ENCODE peak calls at places on chromosomes 1 and 21, in six cellular contexts. One of them, this sample, is unnamed.

GRCh38 chr1:40860706-40861226 is 1.4 kb downstream of the CITED4 start:
- DNase-seq in PC-3: no peak
- DNase-seq in heart right ventricle: peak; percentile 22
- DNase-seq in CD8-positive, alpha-beta T cell: no peak
- DNase-seq in AG09319: no peak
- DNase-seq in cardiac muscle cell: peak; percentile 35
- DNase-seq in this sample: no peak

GRCh38 chr21:26842976-26843911 is 2.0 kb downstream of the ADAMTS1 start:
- DNase-seq in cardiac muscle cell: peak; percentile 83
- DNase-seq in AG09319: peak; percentile 90
- DNase-seq in PC-3: peak; percentile 96
- DNase-seq in CD8-positive, alpha-beta T cell: peak; percentile 27
- DNase-seq in heart right ventricle: peak; percentile 95
- DNase-seq in this sample: no peak

GRCh38 chr21:41668686-41669532 is 97.9 kb downstream of the RIPK4 start:
- DNase-seq in heart right ventricle: no peak
- DNase-seq in cardiac muscle cell: no peak
- DNase-seq in CD8-positive, alpha-beta T cell: no peak
- DNase-seq in PC-3: no peak
- DNase-seq in AG09319: no peak
- DNase-seq in this sample: no peak

GRCh38 chr1:18901952-18902522 is 318 bp downstream of the ALDH4A1 start:
- DNase-seq in PC-3: peak; percentile 15
- DNase-seq in CD8-positive, alpha-beta T cell: no peak
- DNase-seq in heart right ventricle: no peak
- DNase-seq in AG09319: no peak
- DNase-seq in cardiac muscle cell: peak; percentile 67
- DNase-seq in this sample: no peak

GRCh38 chr1:163145435-163145834 is 57.3 kb downstream of the RGS5 start:
- DNase-seq in PC-3: no peak
- DNase-seq in AG09319: no peak
- DNase-seq in heart right ventricle: no peak
- DNase-seq in cardiac muscle cell: no peak
- DNase-seq in CD8-positive, alpha-beta T cell: no peak
- DNase-seq in this sample: no peak

GRCh38 chr1:41898191-41898713 is 20.5 kb downstream of the HIVEP3 start:
- DNase-seq in PC-3: peak; percentile 54
- DNase-seq in AG09319: no peak
- DNase-seq in cardiac muscle cell: no peak
- DNase-seq in CD8-positive, alpha-beta T cell: peak; percentile 79
- DNase-seq in heart right ventricle: no peak
- DNase-seq in this sample: no peak

GRCh38 chr1:39214998-39215873 is 10.7 kb downstream of the MACF1 start:
- DNase-seq in cardiac muscle cell: peak; percentile 51
- DNase-seq in heart right ventricle: peak; percentile 38
- DNase-seq in AG09319: no peak
- DNase-seq in CD8-positive, alpha-beta T cell: peak; percentile 45
- DNase-seq in PC-3: no peak
- DNase-seq in this sample: peak; percentile 20

GRCh38 chr1:226661271-226661670 is 77.8 kb downstream of the ITPKB start:
- DNase-seq in CD8-positive, alpha-beta T cell: no peak
- DNase-seq in cardiac muscle cell: no peak
- DNase-seq in AG09319: no peak
- DNase-seq in heart right ventricle: no peak
- DNase-seq in PC-3: no peak
- DNase-seq in this sample: no peak

GRCh38 chr1:172219966-172220365 is 200.5 kb upstream of the C1orf105 start:
- DNase-seq in heart right ventricle: no peak
- DNase-seq in AG09319: no peak
- DNase-seq in CD8-positive, alpha-beta T cell: no peak
- DNase-seq in PC-3: no peak
- DNase-seq in cardiac muscle cell: no peak
- DNase-seq in this sample: no peak

GRCh38 chr21:32423320-32423719 is 10.8 kb downstream of the EVA1C start:
- DNase-seq in AG09319: no peak
- DNase-seq in PC-3: peak; percentile 89
- DNase-seq in CD8-positive, alpha-beta T cell: no peak
- DNase-seq in cardiac muscle cell: no peak
- DNase-seq in heart right ventricle: no peak
- DNase-seq in this sample: no peak

GRCh38 chr1:56566040-56566774 is 13.2 kb downstream of the PLPP3 start:
- DNase-seq in heart right ventricle: no peak
- DNase-seq in CD8-positive, alpha-beta T cell: no peak
- DNase-seq in cardiac muscle cell: peak; percentile 39
- DNase-seq in PC-3: no peak
- DNase-seq in AG09319: no peak
- DNase-seq in this sample: no peak

GRCh38 chr1:1068374-1069060 is 5.6 kb downstream of the RNF223 start:
- DNase-seq in cardiac muscle cell: peak; percentile 23
- DNase-seq in PC-3: peak; percentile 93
- DNase-seq in CD8-positive, alpha-beta T cell: peak; percentile 46
- DNase-seq in AG09319: no peak
- DNase-seq in heart right ventricle: no peak
- DNase-seq in this sample: peak; percentile 68

GRCh38 chr1:43763497-43763973 is 56.2 kb downstream of the ST3GAL3 start:
- DNase-seq in heart right ventricle: peak; percentile 80
- DNase-seq in PC-3: peak; percentile 93
- DNase-seq in CD8-positive, alpha-beta T cell: peak; percentile 41
- DNase-seq in AG09319: peak; percentile 88
- DNase-seq in cardiac muscle cell: peak; percentile 87
- DNase-seq in this sample: peak; percentile 18

GRCh38 chr1:11198257-11198656 is 9.1 kb downstream of the ANGPTL7 start:
- DNase-seq in CD8-positive, alpha-beta T cell: no peak
- DNase-seq in PC-3: no peak
- DNase-seq in cardiac muscle cell: no peak
- DNase-seq in AG09319: no peak
- DNase-seq in heart right ventricle: no peak
- DNase-seq in this sample: no peak

GRCh38 chr1:224459051-224459450 is 24.5 kb upstream of the WDR26 start:
- DNase-seq in PC-3: no peak
- DNase-seq in AG09319: no peak
- DNase-seq in cardiac muscle cell: no peak
- DNase-seq in CD8-positive, alpha-beta T cell: no peak
- DNase-seq in heart right ventricle: no peak
- DNase-seq in this sample: no peak

GRCh38 chr1:55833452-55834160 is 618.4 kb upstream of the USP24 start:
- DNase-seq in cardiac muscle cell: no peak
- DNase-seq in PC-3: no peak
- DNase-seq in AG09319: peak; percentile 97
- DNase-seq in heart right ventricle: no peak
- DNase-seq in CD8-positive, alpha-beta T cell: no peak
- DNase-seq in this sample: no peak

GRCh38 chr1:223052931-223053330 is 90.1 kb downstream of the TLR5 start:
- DNase-seq in heart right ventricle: no peak
- DNase-seq in cardiac muscle cell: no peak
- DNase-seq in CD8-positive, alpha-beta T cell: no peak
- DNase-seq in PC-3: peak; percentile 31
- DNase-seq in AG09319: no peak
- DNase-seq in this sample: no peak

GRCh38 chr1:164562947-164563346 is 4.0 kb downstream of the PBX1 start:
- DNase-seq in AG09319: no peak
- DNase-seq in CD8-positive, alpha-beta T cell: no peak
- DNase-seq in PC-3: no peak
- DNase-seq in heart right ventricle: no peak
- DNase-seq in cardiac muscle cell: no peak
- DNase-seq in this sample: no peak

GRCh38 chr1:234782057-234782800 is 172.3 kb upstream of the IRF2BP2 start:
- DNase-seq in heart right ventricle: no peak
- DNase-seq in CD8-positive, alpha-beta T cell: no peak
- DNase-seq in cardiac muscle cell: no peak
- DNase-seq in PC-3: peak; percentile 2
- DNase-seq in AG09319: no peak
- DNase-seq in this sample: no peak

GRCh38 chr1:17212487-17213121 is 7.7 kb downstream of the PADI1 start:
- DNase-seq in AG09319: peak; percentile 29
- DNase-seq in CD8-positive, alpha-beta T cell: peak; percentile 76
- DNase-seq in heart right ventricle: no peak
- DNase-seq in PC-3: no peak
- DNase-seq in cardiac muscle cell: peak; percentile 89
- DNase-seq in this sample: no peak

GRCh38 chr1:163178628-163179027 is 24.1 kb downstream of the RGS5 start:
- DNase-seq in cardiac muscle cell: no peak
- DNase-seq in PC-3: no peak
- DNase-seq in AG09319: no peak
- DNase-seq in heart right ventricle: no peak
- DNase-seq in CD8-positive, alpha-beta T cell: no peak
- DNase-seq in this sample: no peak

GRCh38 chr21:21029159-21029558 is 30.9 kb downstream of the NCAM2 start:
- DNase-seq in heart right ventricle: no peak
- DNase-seq in AG09319: no peak
- DNase-seq in cardiac muscle cell: no peak
- DNase-seq in CD8-positive, alpha-beta T cell: no peak
- DNase-seq in PC-3: peak; percentile 51
- DNase-seq in this sample: no peak

GRCh38 chr1:214636436-214636835 is 33.4 kb downstream of the CENPF start:
- DNase-seq in AG09319: no peak
- DNase-seq in heart right ventricle: no peak
- DNase-seq in PC-3: no peak
- DNase-seq in cardiac muscle cell: no peak
- DNase-seq in CD8-positive, alpha-beta T cell: no peak
- DNase-seq in this sample: no peak

DNA sequence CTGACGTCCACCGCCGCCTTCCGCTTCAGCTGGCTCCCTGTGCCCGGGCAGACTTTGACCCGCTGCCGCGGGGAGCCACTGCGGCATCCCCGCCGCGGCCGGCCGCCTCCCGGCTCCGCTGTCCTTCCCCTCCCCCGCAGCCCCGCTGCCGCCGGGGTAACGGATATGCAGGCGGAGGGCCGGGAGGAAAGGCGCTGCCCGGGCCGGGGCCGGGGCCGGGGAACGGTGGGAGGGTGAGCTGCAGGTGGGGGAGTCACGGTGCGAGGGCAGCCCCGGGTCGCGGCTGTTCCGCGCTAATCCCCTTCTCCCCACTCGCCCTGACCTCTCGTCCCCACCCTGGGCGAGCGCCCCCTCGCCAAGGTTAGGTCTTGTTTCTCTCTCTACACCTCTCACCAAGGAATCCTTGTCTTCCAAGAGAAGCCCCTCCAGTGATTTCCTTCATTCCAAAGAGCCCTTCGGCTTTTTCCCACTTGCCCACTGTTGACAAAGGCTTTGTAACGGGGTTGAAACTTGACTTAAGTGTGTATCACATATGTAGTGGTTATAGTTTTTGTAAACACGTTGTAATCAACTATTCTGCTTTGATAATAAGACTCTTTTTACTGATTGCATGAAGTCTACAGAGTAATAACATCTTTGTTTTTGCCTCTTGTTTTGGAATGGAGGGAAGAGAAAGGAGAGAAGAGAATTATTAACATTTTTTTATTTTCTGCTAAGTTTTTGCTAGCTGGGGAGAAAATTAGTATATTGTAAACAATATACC is 685 bp downstream of the XPR1 start:
- DNase-seq in cardiac muscle cell: peak; percentile 74
- DNase-seq in CD8-positive, alpha-beta T cell: peak; percentile 58
- DNase-seq in PC-3: peak; percentile 19
- DNase-seq in AG09319: no peak
- DNase-seq in heart right ventricle: peak; percentile 49
- DNase-seq in this sample: peak; percentile 71
- TF ChIP-seq CTCF in cardiac muscle cell: peak; percentile 34
- TF ChIP-seq CTCF in CD8-positive, alpha-beta T cell: no peak
- TF ChIP-seq CTCF in PC-3: peak; percentile 38
- TF ChIP-seq CTCF in AG09319: peak; percentile 23
- TF ChIP-seq CTCF in heart right ventricle: peak; percentile 33
- TF ChIP-seq CTCF in this sample: no peak

DNA sequence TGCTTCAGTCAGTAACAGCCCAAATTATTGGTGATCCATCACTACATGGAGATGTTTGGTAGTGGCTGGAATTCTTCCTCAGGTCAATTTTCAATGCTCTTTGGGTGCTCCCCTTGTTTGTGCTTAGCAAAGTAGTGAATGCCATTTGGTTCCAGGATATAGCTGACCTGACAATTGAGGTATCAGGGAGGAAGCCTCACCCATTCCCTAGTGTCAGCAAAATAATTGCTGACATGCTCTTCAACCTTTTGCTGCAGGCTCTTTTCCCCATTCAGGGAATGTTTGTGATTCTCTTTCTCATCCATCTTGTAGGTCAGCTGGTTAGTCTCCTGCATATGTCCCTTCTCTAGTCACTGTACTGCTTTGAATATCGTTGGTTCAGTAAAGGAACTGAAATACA is 7.1 kb upstream of the OR10K1 start:
- DNase-seq in PC-3: no peak
- DNase-seq in heart right ventricle: no peak
- DNase-seq in AG09319: no peak
- DNase-seq in cardiac muscle cell: no peak
- DNase-seq in CD8-positive, alpha-beta T cell: no peak
- DNase-seq in this sample: no peak
- TF ChIP-seq CTCF in PC-3: no peak
- TF ChIP-seq CTCF in heart right ventricle: no peak
- TF ChIP-seq CTCF in AG09319: no peak
- TF ChIP-seq CTCF in cardiac muscle cell: no peak
- TF ChIP-seq CTCF in CD8-positive, alpha-beta T cell: no peak
- TF ChIP-seq CTCF in this sample: no peak

DNA sequence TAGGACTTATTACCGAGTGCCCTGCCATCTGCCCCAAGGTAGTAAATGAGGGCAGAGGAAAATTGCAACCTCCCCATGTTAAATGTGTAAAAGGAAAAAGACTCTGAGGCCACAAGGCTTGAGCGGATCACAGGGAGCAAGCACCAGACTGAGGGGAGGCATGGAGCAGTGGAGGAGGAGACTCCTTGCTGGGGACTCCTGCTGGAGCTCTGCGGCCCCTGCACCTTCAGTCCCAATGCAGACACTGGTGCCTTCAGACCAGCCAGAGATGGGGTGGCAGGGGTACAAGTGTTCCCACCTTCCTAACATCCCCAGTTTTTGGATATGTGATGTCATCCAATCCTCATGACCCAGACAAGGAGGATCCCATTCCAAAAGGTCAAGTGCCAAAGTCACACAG is 128.4 kb upstream of the NGF start:
- DNase-seq in cardiac muscle cell: no peak
- DNase-seq in AG09319: no peak
- DNase-seq in PC-3: no peak
- DNase-seq in CD8-positive, alpha-beta T cell: no peak
- DNase-seq in heart right ventricle: no peak
- DNase-seq in this sample: no peak
- TF ChIP-seq CTCF in cardiac muscle cell: peak; percentile 23
- TF ChIP-seq CTCF in AG09319: peak; percentile 31
- TF ChIP-seq CTCF in PC-3: peak; percentile 19
- TF ChIP-seq CTCF in CD8-positive, alpha-beta T cell: no peak
- TF ChIP-seq CTCF in heart right ventricle: no peak
- TF ChIP-seq CTCF in this sample: no peak

DNA sequence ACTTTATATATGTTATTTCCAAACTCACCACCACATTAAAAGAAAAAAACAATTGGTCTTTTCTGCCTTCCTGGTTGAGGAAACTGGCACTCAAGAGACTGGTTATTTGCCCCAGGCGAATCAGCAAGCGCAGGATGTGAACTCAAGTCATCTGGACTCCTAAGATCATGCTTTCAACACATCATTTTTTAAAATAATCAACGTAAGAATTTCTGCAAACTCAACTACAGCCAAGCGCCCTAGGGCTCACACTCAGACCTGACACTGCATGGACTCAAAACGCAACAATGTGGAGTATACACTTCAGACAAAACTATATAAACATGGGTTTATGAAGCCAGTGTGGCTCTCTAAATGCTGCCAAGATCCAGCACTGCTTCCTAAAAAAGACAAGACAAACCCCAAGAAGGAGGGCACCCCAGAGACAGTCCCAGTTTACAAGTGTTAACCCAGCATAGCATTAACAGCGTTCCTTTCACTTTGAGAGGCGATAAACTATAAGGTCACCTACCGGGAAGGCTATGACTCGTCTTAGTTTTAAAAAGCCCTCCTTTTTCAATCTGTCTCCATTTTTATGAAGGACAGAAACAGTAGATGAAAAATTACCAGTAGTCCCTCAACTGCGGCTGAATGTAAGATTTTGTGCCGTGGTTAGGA is 54.9 kb downstream of the SIPA1L2 start:
- DNase-seq in PC-3: peak; percentile 39
- DNase-seq in heart right ventricle: no peak
- DNase-seq in AG09319: peak; percentile 34
- DNase-seq in cardiac muscle cell: no peak
- DNase-seq in CD8-positive, alpha-beta T cell: no peak
- DNase-seq in this sample: no peak
- TF ChIP-seq CTCF in PC-3: no peak
- TF ChIP-seq CTCF in heart right ventricle: no peak
- TF ChIP-seq CTCF in AG09319: no peak
- TF ChIP-seq CTCF in cardiac muscle cell: no peak
- TF ChIP-seq CTCF in CD8-positive, alpha-beta T cell: no peak
- TF ChIP-seq CTCF in this sample: no peak

This sample was measured in activated B cell treated with CpG ODN at 0.5 μM for 24 hours.